ENCODE peak calls at places on chromosomes 4 and X, in six cellular contexts. One of them, this sample, is unnamed.

GRCh38 chr4:3215733-3216132 is 33.2 kb upstream of the MSANTD1 start:
- DNase-seq in cardiac fibroblast: no peak
- DNase-seq in dorsolateral prefrontal cortex: no peak
- DNase-seq in WERI-Rb-1: no peak
- DNase-seq in SJSA1: no peak
- DNase-seq in kidney epithelial cell: no peak
- DNase-seq in this sample: no peak

GRCh38 chr4:174256277-174256713 is 27.2 kb downstream of the FBXO8 start:
- DNase-seq in SJSA1: peak
- DNase-seq in kidney epithelial cell: no peak
- DNase-seq in dorsolateral prefrontal cortex: no peak
- DNase-seq in WERI-Rb-1: no peak
- DNase-seq in cardiac fibroblast: peak
- DNase-seq in this sample: no peak

GRCh38 chr4:140222175-140222574 is 68.2 kb upstream of the MAML3 start:
- DNase-seq in dorsolateral prefrontal cortex: no peak
- DNase-seq in SJSA1: no peak
- DNase-seq in cardiac fibroblast: peak
- DNase-seq in WERI-Rb-1: no peak
- DNase-seq in kidney epithelial cell: no peak
- DNase-seq in this sample: no peak

GRCh38 chrX:81003491-81004185 is 194.0 kb upstream of the BRWD3 start:
- DNase-seq in WERI-Rb-1: no peak
- DNase-seq in SJSA1: no peak
- DNase-seq in kidney epithelial cell: no peak
- DNase-seq in dorsolateral prefrontal cortex: no peak
- DNase-seq in cardiac fibroblast: no peak
- DNase-seq in this sample: no peak

GRCh38 chr4:101420661-101421060 is 73.3 kb upstream of the PPP3CA start:
- DNase-seq in kidney epithelial cell: no peak
- DNase-seq in SJSA1: no peak
- DNase-seq in cardiac fibroblast: peak
- DNase-seq in dorsolateral prefrontal cortex: no peak
- DNase-seq in WERI-Rb-1: no peak
- DNase-seq in this sample: no peak

GRCh38 chr4:137226900-137227299 is 305.4 kb downstream of the PCDH18 start:
- DNase-seq in kidney epithelial cell: no peak
- DNase-seq in SJSA1: no peak
- DNase-seq in cardiac fibroblast: peak
- DNase-seq in dorsolateral prefrontal cortex: no peak
- DNase-seq in WERI-Rb-1: peak
- DNase-seq in this sample: no peak

GRCh38 chr4:107635735-107636134 is 84.3 kb downstream of the PAPSS1 start:
- DNase-seq in SJSA1: no peak
- DNase-seq in WERI-Rb-1: no peak
- DNase-seq in kidney epithelial cell: no peak
- DNase-seq in dorsolateral prefrontal cortex: no peak
- DNase-seq in cardiac fibroblast: no peak
- DNase-seq in this sample: no peak

GRCh38 chr4:99536148-99536728 is 25.4 kb downstream of the C4orf17 start:
- DNase-seq in kidney epithelial cell: no peak
- DNase-seq in cardiac fibroblast: peak
- DNase-seq in dorsolateral prefrontal cortex: no peak
- DNase-seq in SJSA1: no peak
- DNase-seq in WERI-Rb-1: peak
- DNase-seq in this sample: no peak

GRCh38 chrX:37958493-37959211 is 47.7 kb upstream of the SYTL5 start:
- DNase-seq in SJSA1: peak
- DNase-seq in WERI-Rb-1: no peak
- DNase-seq in dorsolateral prefrontal cortex: no peak
- DNase-seq in cardiac fibroblast: peak
- DNase-seq in kidney epithelial cell: no peak
- DNase-seq in this sample: no peak

GRCh38 chr4:155667538-155668511 is 1.2 kb downstream of the GUCY1A1 start:
- DNase-seq in WERI-Rb-1: peak
- DNase-seq in kidney epithelial cell: no peak
- DNase-seq in SJSA1: peak
- DNase-seq in dorsolateral prefrontal cortex: peak
- DNase-seq in cardiac fibroblast: peak
- DNase-seq in this sample: no peak

GRCh38 chr4:159006202-159006601 is 96.7 kb upstream of the RAPGEF2 start:
- DNase-seq in SJSA1: no peak
- DNase-seq in cardiac fibroblast: peak
- DNase-seq in WERI-Rb-1: no peak
- DNase-seq in kidney epithelial cell: peak
- DNase-seq in dorsolateral prefrontal cortex: no peak
- DNase-seq in this sample: no peak

GRCh38 chr4:173417833-173418232 is 18.9 kb upstream of the SCRG1 start:
- DNase-seq in dorsolateral prefrontal cortex: no peak
- DNase-seq in cardiac fibroblast: no peak
- DNase-seq in kidney epithelial cell: no peak
- DNase-seq in SJSA1: no peak
- DNase-seq in WERI-Rb-1: no peak
- DNase-seq in this sample: no peak

GRCh38 chr4:11230888-11231287 is 197.8 kb downstream of the HS3ST1 start:
- DNase-seq in SJSA1: no peak
- DNase-seq in cardiac fibroblast: no peak
- DNase-seq in dorsolateral prefrontal cortex: no peak
- DNase-seq in kidney epithelial cell: no peak
- DNase-seq in WERI-Rb-1: peak
- DNase-seq in this sample: no peak

GRCh38 chr4:149801416-149801815 is 14.2 kb downstream of the IQCM start:
- DNase-seq in SJSA1: no peak
- DNase-seq in kidney epithelial cell: no peak
- DNase-seq in WERI-Rb-1: no peak
- DNase-seq in cardiac fibroblast: no peak
- DNase-seq in dorsolateral prefrontal cortex: no peak
- DNase-seq in this sample: no peak

GRCh38 chrX:1118572-1119199 is 93.8 kb downstream of the CRLF2 start:
- DNase-seq in cardiac fibroblast: no peak
- DNase-seq in dorsolateral prefrontal cortex: no peak
- DNase-seq in kidney epithelial cell: no peak
- DNase-seq in SJSA1: no peak
- DNase-seq in WERI-Rb-1: no peak
- DNase-seq in this sample: no peak

GRCh38 chr4:155522201-155522600 is 144.4 kb upstream of the GUCY1A1 start:
- DNase-seq in dorsolateral prefrontal cortex: no peak
- DNase-seq in cardiac fibroblast: peak
- DNase-seq in WERI-Rb-1: no peak
- DNase-seq in kidney epithelial cell: no peak
- DNase-seq in SJSA1: peak
- DNase-seq in this sample: no peak

GRCh38 chr4:177441061-177441802 is 1.0 kb downstream of the AGA start:
- DNase-seq in dorsolateral prefrontal cortex: no peak
- DNase-seq in kidney epithelial cell: no peak
- DNase-seq in WERI-Rb-1: no peak
- DNase-seq in SJSA1: no peak
- DNase-seq in cardiac fibroblast: peak
- DNase-seq in this sample: no peak

GRCh38 chrX:108439434-108439883 is at the start of gene COL4A5:
- DNase-seq in kidney epithelial cell: peak
- DNase-seq in dorsolateral prefrontal cortex: no peak
- DNase-seq in SJSA1: peak
- DNase-seq in WERI-Rb-1: no peak
- DNase-seq in cardiac fibroblast: peak
- DNase-seq in this sample: peak

GRCh38 chr4:100462206-100462605 is 55.6 kb downstream of the EMCN start:
- DNase-seq in dorsolateral prefrontal cortex: no peak
- DNase-seq in kidney epithelial cell: no peak
- DNase-seq in SJSA1: no peak
- DNase-seq in cardiac fibroblast: peak
- DNase-seq in WERI-Rb-1: no peak
- DNase-seq in this sample: peak

GRCh38 chr4:132195181-132195580 is 953.9 kb upstream of the PCDH10 start:
- DNase-seq in SJSA1: no peak
- DNase-seq in WERI-Rb-1: no peak
- DNase-seq in kidney epithelial cell: no peak
- DNase-seq in dorsolateral prefrontal cortex: no peak
- DNase-seq in cardiac fibroblast: peak
- DNase-seq in this sample: no peak

GRCh38 chrX:108307408-108308085 is 130.7 kb downstream of the COL4A6 start:
- DNase-seq in kidney epithelial cell: no peak
- DNase-seq in WERI-Rb-1: no peak
- DNase-seq in SJSA1: no peak
- DNase-seq in dorsolateral prefrontal cortex: no peak
- DNase-seq in cardiac fibroblast: peak
- DNase-seq in this sample: no peak

GRCh38 chrX:132127748-132128147 is at the start of gene FRMD7:
- DNase-seq in kidney epithelial cell: no peak
- DNase-seq in SJSA1: no peak
- DNase-seq in WERI-Rb-1: no peak
- DNase-seq in cardiac fibroblast: no peak
- DNase-seq in dorsolateral prefrontal cortex: no peak
- DNase-seq in this sample: no peak

GRCh38 chr4:23889368-23889767 is 479 bp downstream of the PPARGC1A start:
- DNase-seq in SJSA1: no peak
- DNase-seq in dorsolateral prefrontal cortex: no peak
- DNase-seq in WERI-Rb-1: no peak
- DNase-seq in cardiac fibroblast: peak
- DNase-seq in kidney epithelial cell: no peak
- DNase-seq in this sample: no peak

GRCh38 chr4:23889814-23890269 is at the start of gene PPARGC1A:
- DNase-seq in SJSA1: peak
- DNase-seq in kidney epithelial cell: peak
- DNase-seq in dorsolateral prefrontal cortex: no peak
- DNase-seq in WERI-Rb-1: peak
- DNase-seq in cardiac fibroblast: peak
- DNase-seq in this sample: peak

GRCh38 chr4:23890369-23891063 is 669 bp upstream of the PPARGC1A start:
- DNase-seq in SJSA1: peak
- DNase-seq in cardiac fibroblast: no peak
- DNase-seq in WERI-Rb-1: no peak
- DNase-seq in dorsolateral prefrontal cortex: no peak
- DNase-seq in kidney epithelial cell: no peak
- DNase-seq in this sample: no peak

GRCh38 chr4:23888421-23889319 is 1.2 kb downstream of the PPARGC1A start:
- DNase-seq in WERI-Rb-1: no peak
- DNase-seq in SJSA1: peak
- DNase-seq in cardiac fibroblast: peak
- DNase-seq in kidney epithelial cell: no peak
- DNase-seq in dorsolateral prefrontal cortex: no peak
- DNase-seq in this sample: no peak

DNA sequence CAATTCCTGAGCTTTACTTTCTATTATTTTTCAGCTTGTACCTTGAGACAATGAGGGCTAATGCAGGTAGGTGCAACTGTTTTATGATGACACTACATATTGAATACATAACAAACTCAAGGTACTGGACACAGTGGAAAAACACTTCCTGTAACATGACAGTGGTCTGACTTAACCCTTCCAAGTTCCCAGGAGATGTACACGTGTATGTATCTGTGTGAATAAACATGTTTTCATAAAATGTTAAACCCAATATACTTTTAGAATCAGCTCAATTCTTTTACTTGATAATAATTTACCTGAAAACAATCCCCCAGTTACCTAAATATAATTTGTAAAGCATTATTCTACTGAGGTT is 1.2 kb upstream of the PPARGC1A start:
- DNase-seq in SJSA1: no peak
- DNase-seq in cardiac fibroblast: no peak
- DNase-seq in WERI-Rb-1: no peak
- DNase-seq in dorsolateral prefrontal cortex: no peak
- DNase-seq in kidney epithelial cell: no peak
- DNase-seq in this sample: no peak
- H3K4me3 ChIP-seq in SJSA1: no peak
- H3K4me3 ChIP-seq in cardiac fibroblast: no peak
- H3K4me3 ChIP-seq in WERI-Rb-1: no peak
- H3K4me3 ChIP-seq in dorsolateral prefrontal cortex: peak
- H3K4me3 ChIP-seq in kidney epithelial cell: no peak
- H3K4me3 ChIP-seq in this sample: no peak

GRCh38 chr4:8258813-8259212 is 10.7 kb upstream of the HTRA3 start:
- DNase-seq in SJSA1: no peak
- DNase-seq in cardiac fibroblast: no peak
- DNase-seq in kidney epithelial cell: no peak
- DNase-seq in dorsolateral prefrontal cortex: no peak
- DNase-seq in WERI-Rb-1: no peak
- DNase-seq in this sample: no peak
- H3K4me3 ChIP-seq in SJSA1: no peak
- H3K4me3 ChIP-seq in cardiac fibroblast: no peak
- H3K4me3 ChIP-seq in kidney epithelial cell: no peak
- H3K4me3 ChIP-seq in dorsolateral prefrontal cortex: no peak
- H3K4me3 ChIP-seq in WERI-Rb-1: no peak
- H3K4me3 ChIP-seq in this sample: no peak

GRCh38 chr4:144189121-144189520 is 48.6 kb upstream of the GYPA start:
- DNase-seq in kidney epithelial cell: no peak
- DNase-seq in WERI-Rb-1: no peak
- DNase-seq in cardiac fibroblast: no peak
- DNase-seq in SJSA1: peak
- DNase-seq in dorsolateral prefrontal cortex: no peak
- DNase-seq in this sample: no peak
- H3K4me3 ChIP-seq in kidney epithelial cell: no peak
- H3K4me3 ChIP-seq in WERI-Rb-1: no peak
- H3K4me3 ChIP-seq in cardiac fibroblast: no peak
- H3K4me3 ChIP-seq in SJSA1: no peak
- H3K4me3 ChIP-seq in dorsolateral prefrontal cortex: no peak
- H3K4me3 ChIP-seq in this sample: no peak

GRCh38 chrX:11666180-11666579 is 460 bp upstream of the ARHGAP6 start:
- DNase-seq in dorsolateral prefrontal cortex: no peak
- DNase-seq in SJSA1: no peak
- DNase-seq in WERI-Rb-1: no peak
- DNase-seq in kidney epithelial cell: no peak
- DNase-seq in cardiac fibroblast: no peak
- DNase-seq in this sample: no peak

GRCh38 chrX:11663875-11664210 is 1.9 kb downstream of the ARHGAP6 start:
- DNase-seq in cardiac fibroblast: no peak
- DNase-seq in SJSA1: no peak
- DNase-seq in WERI-Rb-1: no peak
- DNase-seq in kidney epithelial cell: no peak
- DNase-seq in dorsolateral prefrontal cortex: no peak
- DNase-seq in this sample: no peak

GRCh38 chrX:11667286-11667685 is 1.6 kb upstream of the ARHGAP6 start:
- DNase-seq in kidney epithelial cell: peak
- DNase-seq in SJSA1: no peak
- DNase-seq in dorsolateral prefrontal cortex: no peak
- DNase-seq in cardiac fibroblast: no peak
- DNase-seq in WERI-Rb-1: no peak
- DNase-seq in this sample: no peak

GRCh38 chrX:11665144-11666040 is at the start of gene ARHGAP6:
- DNase-seq in kidney epithelial cell: no peak
- DNase-seq in dorsolateral prefrontal cortex: no peak
- DNase-seq in SJSA1: peak
- DNase-seq in WERI-Rb-1: peak
- DNase-seq in cardiac fibroblast: peak
- DNase-seq in this sample: no peak

DNA sequence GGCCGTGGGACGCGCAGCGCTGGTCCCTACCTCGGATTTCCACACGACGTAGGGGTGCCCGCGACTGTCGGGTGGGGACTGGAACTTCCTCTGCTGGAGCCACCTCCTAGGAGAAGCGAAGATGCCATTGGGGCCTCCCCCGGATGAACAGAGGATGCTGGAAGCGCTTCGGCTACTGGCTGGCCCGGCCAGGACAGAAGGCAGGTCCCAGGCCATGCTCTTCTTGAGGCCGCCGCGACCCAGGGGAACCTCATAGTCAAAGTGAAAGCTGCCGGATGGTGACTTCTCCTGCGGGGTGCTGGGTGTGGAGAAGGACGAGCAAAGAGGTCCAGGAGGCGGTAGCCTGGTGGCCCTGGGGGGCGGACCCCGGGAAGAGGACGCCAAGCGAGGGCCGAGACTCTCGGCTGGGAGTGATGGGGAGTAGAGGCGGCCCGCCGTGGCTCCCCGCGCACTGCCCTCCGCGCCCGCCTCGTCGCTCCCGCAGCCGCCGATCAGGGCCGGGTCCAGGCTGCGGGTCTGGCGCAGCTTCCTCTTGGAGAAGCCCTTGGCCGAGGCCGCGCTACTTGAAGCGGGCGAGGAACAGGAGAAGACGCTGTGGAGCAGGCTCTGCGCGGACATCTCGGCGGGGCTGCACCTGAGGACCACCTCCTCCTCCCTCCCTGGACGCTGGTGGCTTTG is 1.4 kb downstream of the ARHGAP6 start:
- DNase-seq in dorsolateral prefrontal cortex: no peak
- DNase-seq in SJSA1: peak
- DNase-seq in WERI-Rb-1: no peak
- DNase-seq in kidney epithelial cell: no peak
- DNase-seq in cardiac fibroblast: peak
- DNase-seq in this sample: no peak
- H3K4me3 ChIP-seq in dorsolateral prefrontal cortex: peak
- H3K4me3 ChIP-seq in SJSA1: peak
- H3K4me3 ChIP-seq in WERI-Rb-1: no peak
- H3K4me3 ChIP-seq in kidney epithelial cell: peak
- H3K4me3 ChIP-seq in cardiac fibroblast: peak
- H3K4me3 ChIP-seq in this sample: no peak